ENCODE peak calls at places on chromosomes 16 and 17, in five cellular contexts. U, M, X, F and W are unnamed samples.

GRCh38 chr16:76579277-76579676 is 302.1 kb downstream of the CNTNAP4 start:
- DNase-seq in U (no peak), M (no peak), X (no peak), F (no peak), W (no peak)

GRCh38 chr17:33200116-33200515 is 93.0 kb downstream of the ASIC2 start:
- DNase-seq in U (no peak), M (no peak), X (peak; percentile 40), F (no peak), W (no peak)

GRCh38 chr16:89957214-89957785 is 8.7 kb downstream of the DEF8 start:
- DNase-seq in U (no peak), M (no peak), X (no peak), F (no peak), W (no peak)

GRCh38 chr16:8866118-8866883 is 2.5 kb downstream of the CARHSP1 start:
- DNase-seq in U (peak; percentile 44), M (peak; percentile 77), X (peak; percentile 97), F (peak; percentile 73), W (peak; percentile 37)

GRCh38 chr16:48044117-48044516 is 111.7 kb downstream of the ABCC12 start:
- DNase-seq in U (no peak), M (no peak), X (no peak), F (no peak), W (no peak)

GRCh38 chr17:82868715-82869131 is 28.9 kb upstream of the ZNF750 start:
- DNase-seq in U (no peak), M (no peak), X (no peak), F (no peak), W (no peak)

GRCh38 chr16:56317998-56318912 is 107.1 kb downstream of the AMFR start:
- DNase-seq in U (peak; percentile 70), M (peak; percentile 85), X (peak; percentile 95), F (peak; percentile 83), W (peak; percentile 84)

GRCh38 chr16:4314532-4315184 is 1.2 kb upstream of the GLIS2 start:
- DNase-seq in U (peak; percentile 55), M (peak; percentile 59), X (peak; percentile 78), F (no peak), W (peak; percentile 46)

GRCh38 chr16:57752203-57752580 is 16.6 kb downstream of the KATNB1 start:
- DNase-seq in U (no peak), M (no peak), X (no peak), F (no peak), W (no peak)

GRCh38 chr17:8887834-8888703 is 20.6 kb upstream of the PIK3R6 start:
- DNase-seq in U (peak; percentile 16), M (peak; percentile 60), X (peak; percentile 99), F (peak; percentile 54), W (peak; percentile 22)

GRCh38 chr17:82830249-82830661 is 9.6 kb downstream of the ZNF750 start:
- DNase-seq in U (no peak), M (peak; percentile 79), X (no peak), F (peak; percentile 90), W (no peak)

GRCh38 chr16:89256651-89257254 is 39.2 kb downstream of the ZNF778 start:
- DNase-seq in U (peak; percentile 46), M (peak; percentile 32), X (peak; percentile 84), F (no peak), W (peak; percentile 21)

GRCh38 chr16:10964039-10964890 is 19.9 kb downstream of the CLEC16A start:
- DNase-seq in U (peak; percentile 80), M (peak; percentile 86), X (peak; percentile 94), F (peak; percentile 79), W (peak; percentile 81)

GRCh38 chr17:69069289-69069688 is 8.6 kb upstream of the ABCA9 start:
- DNase-seq in U (no peak), M (no peak), X (no peak), F (no peak), W (no peak)

GRCh38 chr17:80795090-80795609 is 196.5 kb upstream of the CHMP6 start:
- DNase-seq in U (no peak), M (no peak), X (peak; percentile 26), F (no peak), W (no peak)

GRCh38 chr17:27481327-27481726 is 25.1 kb downstream of the KSR1 start:
- DNase-seq in U (no peak), M (no peak), X (no peak), F (no peak), W (no peak)

GRCh38 chr16:84654998-84655397 is 6.7 kb downstream of the KLHL36 start:
- DNase-seq in U (no peak), M (no peak), X (no peak), F (no peak), W (no peak)

GRCh38 chr17:76560877-76561221 is 21.0 kb downstream of the PRCD start:
- DNase-seq in U (no peak), M (no peak), X (no peak), F (no peak), W (no peak)

GRCh38 chr16:49181812-49182211 is 99.8 kb downstream of the CBLN1 start:
- DNase-seq in U (no peak), M (no peak), X (no peak), F (no peak), W (no peak)

GRCh38 chr17:20095366-20096080 is 86.4 kb downstream of the SPECC1 start:
- DNase-seq in U (peak; percentile 32), M (peak; percentile 56), X (peak; percentile 90), F (peak; percentile 80), W (peak; percentile 35)

GRCh38 chr17:40812639-40813038 is 9.8 kb downstream of the KRT10 start:
- DNase-seq in U (no peak), M (no peak), X (no peak), F (no peak), W (no peak)

GRCh38 chr16:77869997-77870813 is 81.8 kb downstream of the VAT1L start:
- DNase-seq in U (peak; percentile 39), M (peak; percentile 52), X (no peak), F (no peak), W (peak; percentile 44)

GRCh38 chr17:70168979-70169706 is at the start of gene KCNJ2:
- DNase-seq in U (peak; percentile 81), M (peak; percentile 70), X (peak; percentile 98), F (peak; percentile 92), W (peak; percentile 74)

GRCh38 chr17:70169707-70170597 is 620 bp downstream of the KCNJ2 start:
- DNase-seq in U (peak; percentile 57), M (peak; percentile 55), X (no peak), F (no peak), W (peak; percentile 74)

GRCh38 chr17:70171159-70171558 is 1.8 kb downstream of the KCNJ2 start:
- DNase-seq in U (no peak), M (no peak), X (no peak), F (no peak), W (no peak)

GRCh38 chr17:70166571-70166970 is 2.8 kb upstream of the KCNJ2 start:
- DNase-seq in U (no peak), M (no peak), X (no peak), F (no peak), W (no peak)

GRCh38 chr17:70168044-70168978 is 1.0 kb upstream of the KCNJ2 start:
- DNase-seq in U (peak; percentile 86), M (peak; percentile 69), X (peak; percentile 92), F (peak; percentile 78), W (peak; percentile 92)
- H3K4me3 ChIP-seq in U (peak overlapping the region; percentile 68), M (peak overlapping the region; percentile 48), X (peak overlapping the region; percentile 88), F (peak overlapping the region; percentile 87), W (peak overlapping the region; percentile 67)

GRCh38 chr17:5019475-5019956 is 15.7 kb downstream of the SLC52A1 start:
- DNase-seq in U (no peak), M (peak; percentile 12), X (peak; percentile 74), F (no peak), W (peak; percentile 22)
- TF ChIP-seq CTCF in U (peak; percentile 13), M (peak; percentile 3), X (peak; percentile 41), F (no peak), W (peak; percentile 18)

DNA sequence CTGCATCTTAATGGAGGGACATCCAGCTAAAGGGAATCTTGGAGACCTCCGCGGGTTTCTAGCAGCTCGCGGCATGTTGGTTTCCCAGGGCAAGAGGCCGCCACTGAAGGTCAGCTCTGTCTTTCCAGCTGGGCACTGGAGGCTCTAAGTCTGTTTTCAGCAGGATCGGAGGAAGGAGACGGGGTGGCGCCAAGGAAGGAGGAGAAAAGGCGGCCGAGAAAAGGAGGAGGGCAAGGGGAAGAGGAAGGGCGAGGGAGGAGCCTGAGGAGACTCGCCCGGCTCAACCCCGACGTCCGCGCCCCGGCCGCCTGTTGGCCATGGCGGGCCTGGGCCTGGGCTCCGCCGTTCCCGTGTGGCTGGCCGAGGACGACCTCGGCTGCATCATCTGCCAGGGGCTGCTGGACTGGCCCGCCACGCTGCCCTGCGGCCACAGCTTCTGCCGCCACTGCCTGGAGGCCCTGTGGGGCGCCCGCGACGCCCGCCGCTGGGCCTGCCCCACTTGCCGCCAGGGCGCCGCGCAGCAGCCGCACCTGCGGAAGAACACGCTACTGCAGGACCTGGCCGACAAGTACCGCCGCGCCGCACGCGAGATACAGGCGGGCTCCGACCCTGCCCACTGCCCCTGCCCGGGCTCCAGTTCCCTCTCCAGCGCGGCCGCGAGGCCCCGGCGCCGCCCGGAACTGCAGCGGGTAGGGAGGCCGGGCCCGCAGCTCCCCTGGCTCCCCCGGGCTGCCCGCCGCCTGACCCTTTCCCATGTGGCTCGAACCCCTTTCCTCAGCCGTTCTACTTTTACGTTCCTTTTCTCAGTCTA is at the start of gene RNF135:
- DNase-seq in U (peak; percentile 86), M (peak; percentile 93), X (peak; percentile 96), F (peak; percentile 90), W (peak; percentile 84)
- H3K4me3 ChIP-seq in U (peak within 1 kb of the TSS; percentile 55), M (peak within 1 kb of the TSS; percentile 14), X (peak within 1 kb of the TSS; percentile 81), F (peak within 1 kb of the TSS; percentile 92), W (peak within 1 kb of the TSS; percentile 72)

GRCh38 chr16:54812229-54812628 is 118.4 kb upstream of the IRX5 start:
- DNase-seq in U (peak; percentile 12), M (peak; percentile 17), X (no peak), F (no peak), W (peak; percentile 19)
- TF ChIP-seq CTCF in U (no peak), M (peak; percentile 15), X (peak; percentile 53), F (peak; percentile 25), W (peak; percentile 29)

GRCh38 chr17:59830007-59830630 is 62.6 kb downstream of the TUBD1 start:
- DNase-seq in U (peak; percentile 83), M (peak; percentile 85), X (peak; percentile 58), F (no peak), W (peak; percentile 70)

GRCh38 chr17:59828478-59828760 is 64.3 kb downstream of the TUBD1 start:
- DNase-seq in U (no peak), M (no peak), X (no peak), F (no peak), W (no peak)

GRCh38 chr17:59830846-59831486 is 61.8 kb downstream of the TUBD1 start:
- DNase-seq in U (peak; percentile 12), M (no peak), X (peak; percentile 58), F (peak; percentile 10), W (no peak)

GRCh38 chr17:59827721-59828477 is 64.8 kb downstream of the TUBD1 start:
- DNase-seq in U (peak; percentile 22), M (no peak), X (no peak), F (no peak), W (no peak)

GRCh38 chr17:59829217-59830006 is 63.3 kb downstream of the TUBD1 start:
- DNase-seq in U (peak; percentile 99), M (peak; percentile 98), X (no peak), F (no peak), W (peak; percentile 99)
- H3K4me3 ChIP-seq in U (no peak overlapping the region), M (no peak overlapping the region), X (no peak overlapping the region), F (no peak overlapping the region), W (peak overlapping the region; percentile 35)

DNA sequence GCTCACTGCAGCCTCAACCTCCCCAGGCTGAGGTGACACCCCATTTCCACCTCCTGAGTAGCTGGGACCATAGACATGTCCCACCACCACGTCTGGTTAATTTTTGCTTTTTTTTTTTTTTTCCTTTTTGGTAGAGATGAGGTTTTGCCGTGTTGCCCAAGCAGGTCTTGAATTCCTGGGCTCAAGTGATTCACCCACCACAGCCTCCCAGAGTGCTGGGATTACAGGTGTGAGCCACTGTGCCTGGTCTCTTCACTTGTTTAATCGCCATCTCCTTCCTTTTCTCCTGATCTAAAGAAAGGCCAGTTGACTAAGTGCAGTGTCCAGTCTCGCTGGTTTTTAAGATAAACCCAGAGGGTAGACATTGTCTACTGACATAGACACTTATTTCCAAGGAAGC is 152.0 kb downstream of the C16orf95 start:
- DNase-seq in U (no peak), M (no peak), X (no peak), F (no peak), W (no peak)
- TF ChIP-seq CTCF in U (no peak), M (no peak), X (no peak), F (no peak), W (no peak)